ENCODE peak calls at places on chromosomes 1 and 21, in eight cellular contexts. I is body of pancreas; A is effector memory CD4-positive, alpha-beta T cell; M is prostate gland; V is tibial artery; B is CD8-positive, alpha-beta T cell; S is suprapubic skin; H is ovary. X is an unnamed sample.

GRCh38 chr1:46477153-46477929 is 12.3 kb upstream of the DMBX1 start:
- DNase-seq in S (peak; percentile 88), B (peak; percentile 59), V (peak; percentile 67), I (peak; percentile 85), A (peak; percentile 57), M (peak; percentile 69), H (peak; percentile 52), X (peak; percentile 73)

GRCh38 chr1:44044071-44044801 is 13.0 kb upstream of the SLC6A9 start:
- DNase-seq in M (no peak), A (no peak), H (no peak), B (no peak), I (no peak), S (peak; percentile 18), V (no peak), X (no peak)

GRCh38 chr1:220699044-220699443 is 8.9 kb downstream of the C1orf115 start:
- DNase-seq in I (peak; percentile 46), M (no peak), H (no peak), V (no peak), A (no peak), B (no peak), S (no peak), X (no peak)

GRCh38 chr1:156123356-156124196 is 9.1 kb downstream of the LMNA start:
- DNase-seq in I (peak; percentile 95), H (peak; percentile 96), S (peak; percentile 98), A (no peak), V (peak; percentile 99), B (peak; percentile 57), M (peak; percentile 95), X (peak; percentile 98)

GRCh38 chr1:230091473-230092231 is 24.6 kb downstream of the GALNT2 start:
- DNase-seq in B (no peak), H (no peak), S (no peak), M (no peak), A (no peak), I (no peak), V (no peak), X (no peak)

GRCh38 chr1:147210987-147211386 is 14.2 kb downstream of the FMO5 start:
- DNase-seq in A (no peak), S (no peak), B (no peak), V (no peak), I (no peak), M (no peak), H (no peak), X (no peak)

GRCh38 chr1:248229360-248229908 is 1.8 kb upstream of the OR2M4 start:
- DNase-seq in A (no peak), H (no peak), S (no peak), I (no peak), B (no peak), V (no peak), M (no peak), X (no peak)

GRCh38 chr21:17611414-17612022 is 1.2 kb downstream of the BTG3 start:
- DNase-seq in V (peak; percentile 82), M (peak; percentile 81), H (peak; percentile 80), S (peak; percentile 91), B (peak; percentile 62), I (peak; percentile 86), A (peak; percentile 77), X (peak; percentile 80)

GRCh38 chr1:44220001-44220751 is 6.9 kb downstream of the DMAP1 start:
- DNase-seq in V (no peak), S (no peak), A (no peak), H (no peak), I (no peak), M (no peak), B (no peak), X (no peak)

GRCh38 chr1:225878282-225878681 is 3.9 kb downstream of the TMEM63A start:
- DNase-seq in M (no peak), A (no peak), H (no peak), I (no peak), S (no peak), B (no peak), V (no peak), X (no peak)

GRCh38 chr1:203871114-203871875 is 9.9 kb downstream of the SNRPE start:
- DNase-seq in V (no peak), H (no peak), A (no peak), S (no peak), M (peak; percentile 60), B (no peak), I (peak; percentile 40), X (peak; percentile 24)

GRCh38 chr1:168803696-168804510 is 74.9 kb upstream of the DPT start:
- DNase-seq in A (no peak), V (no peak), I (peak; percentile 26), B (no peak), S (no peak), M (peak; percentile 5), H (no peak), X (no peak)

GRCh38 chr1:12616709-12617373 is 1.2 kb downstream of the DHRS3 start:
- DNase-seq in M (no peak), B (no peak), A (no peak), I (peak; percentile 58), H (no peak), S (no peak), V (no peak), X (peak; percentile 63)

GRCh38 chr21:26140185-26140584 is 30.4 kb downstream of the APP start:
- DNase-seq in A (no peak), H (no peak), B (no peak), M (no peak), V (peak; percentile 60), I (no peak), S (no peak), X (no peak)

GRCh38 chr1:91830242-91831131 is 55.5 kb downstream of the TGFBR3 start:
- DNase-seq in S (no peak), I (peak; percentile 90), V (peak; percentile 52), A (no peak), B (no peak), M (no peak), H (peak; percentile 80), X (peak; percentile 87)

GRCh38 chr1:41537788-41538351 is 53.4 kb upstream of the EDN2 start:
- DNase-seq in B (no peak), H (peak; percentile 76), V (peak; percentile 77), I (peak; percentile 70), A (no peak), M (no peak), S (peak; percentile 47), X (peak; percentile 93)

GRCh38 chr1:8303876-8304275 is 14.0 kb upstream of the SLC45A1 start:
- DNase-seq in I (no peak), A (no peak), V (no peak), S (no peak), M (no peak), H (no peak), B (no peak), X (no peak)

GRCh38 chr1:222777463-222777862 is 37.4 kb upstream of the DISP1 start:
- DNase-seq in A (no peak), S (no peak), V (no peak), B (no peak), M (no peak), H (no peak), I (no peak), X (no peak)

GRCh38 chr1:162065016-162065415 is 4.5 kb upstream of the NOS1AP start:
- DNase-seq in V (no peak), S (no peak), B (no peak), M (no peak), H (no peak), I (no peak), A (no peak), X (no peak)

GRCh38 chr1:107669996-107670395 is 295.0 kb downstream of the VAV3 start:
- DNase-seq in A (no peak), H (peak; percentile 17), V (peak; percentile 22), M (peak; percentile 60), I (peak; percentile 57), S (no peak), B (no peak), X (peak; percentile 92)

GRCh38 chr1:154534263-154534844 is 24.1 kb downstream of the UBE2Q1 start:
- DNase-seq in B (no peak), H (no peak), M (peak; percentile 32), I (peak; percentile 74), V (no peak), A (no peak), S (no peak), X (peak; percentile 45)

DNA sequence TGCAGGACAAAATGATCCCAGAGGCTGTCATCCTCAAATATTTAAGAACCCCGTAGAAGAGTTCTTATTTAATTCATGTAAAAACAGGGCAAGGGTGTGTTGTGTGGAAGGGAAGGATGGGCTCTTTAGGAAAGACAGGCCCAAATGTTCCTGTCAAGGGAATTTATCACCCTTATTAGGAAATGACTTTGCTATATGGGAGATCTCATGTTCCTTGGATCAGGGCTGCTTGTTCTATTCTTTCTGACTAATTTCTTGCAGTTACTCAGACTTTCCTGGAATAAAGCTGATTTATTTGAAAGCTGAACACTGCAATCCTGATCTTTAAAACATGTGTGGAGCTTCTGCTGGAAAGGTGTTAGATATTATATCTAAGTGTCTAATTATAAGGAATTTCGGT is 72.8 kb downstream of the SELENOF start:
- DNase-seq in H (no peak), M (no peak), I (no peak), S (no peak), A (no peak), V (no peak), B (no peak), X (no peak)
- H3K27ac ChIP-seq in H (no peak overlapping the region), M (no peak overlapping the region), I (no peak overlapping the region), S (peak overlapping the region; percentile 69), A (no peak overlapping the region), V (no peak overlapping the region), B (no peak overlapping the region), X (no peak overlapping the region)

DNA sequence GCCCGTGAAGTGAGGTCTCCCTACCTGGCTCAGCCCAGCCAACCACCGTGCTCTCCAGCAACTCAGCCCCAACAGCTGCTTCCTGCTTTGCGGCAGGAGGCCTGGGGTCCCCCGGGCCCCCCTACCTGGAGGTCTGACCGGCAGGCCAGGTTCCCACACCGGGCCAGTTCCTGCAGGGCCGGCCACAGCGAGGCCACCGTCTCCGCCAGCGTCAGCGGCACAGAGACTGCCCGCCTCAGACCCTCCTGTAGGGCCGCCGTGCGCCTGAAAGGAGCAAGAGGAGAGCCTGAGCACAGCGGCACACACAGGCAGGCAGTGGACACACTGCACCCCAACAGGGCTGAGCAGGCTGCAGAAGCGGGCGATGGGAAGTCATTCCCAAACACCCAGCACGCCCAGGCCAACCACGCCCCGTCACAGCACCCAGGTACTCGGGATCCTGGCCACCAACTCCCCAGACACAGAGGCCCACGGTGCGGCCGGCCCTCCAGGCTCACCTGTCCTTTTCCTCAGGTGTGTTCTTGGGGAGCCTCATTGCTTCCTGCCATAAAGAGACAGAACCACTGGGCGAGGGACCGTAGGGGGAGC is 16.9 kb downstream of the FTCD start:
- DNase-seq in A (no peak), M (no peak), B (no peak), H (no peak), I (no peak), V (no peak), S (no peak), X (no peak)
- H3K4me1 ChIP-seq in A (no peaks in the 10 kb centered on the region), M (no peaks in the 10 kb centered on the region), B (no peaks in the 10 kb centered on the region), H (peaks cover 4% of the 10 kb centered on the region), I (peaks cover under 1% of the 10 kb centered on the region), V (no peaks in the 10 kb centered on the region), S (peaks cover 3% of the 10 kb centered on the region), X (no peaks in the 10 kb centered on the region)

GRCh38 chr1:197989058-197989457 is 71.9 kb downstream of the LHX9 start:
- DNase-seq in S (no peak), H (no peak), I (no peak), M (no peak), V (no peak), B (no peak), A (no peak), X (no peak)
- H3K4me3 ChIP-seq in S (no peak overlapping the region), H (no peak overlapping the region), I (no peak overlapping the region), M (no peak overlapping the region), V (no peak overlapping the region), B (no peak overlapping the region), A (no peak overlapping the region), X (no peak overlapping the region)

DNA sequence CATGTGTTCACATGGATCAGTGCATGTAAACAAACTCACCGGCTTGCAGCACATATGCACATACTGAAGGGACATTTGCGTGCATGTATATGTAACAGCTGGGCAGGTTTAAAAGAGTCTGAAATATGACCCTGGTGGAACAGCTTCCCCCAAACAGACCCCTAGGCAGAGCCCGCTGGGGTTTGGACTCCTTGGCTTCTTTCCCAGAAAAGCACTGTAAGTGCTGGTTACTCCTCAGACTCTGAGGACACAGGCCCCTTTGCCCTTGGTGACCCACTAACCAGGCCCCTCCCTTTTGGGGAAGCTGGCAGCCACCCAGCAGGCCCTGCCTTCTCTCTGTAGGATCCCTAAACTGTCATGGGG is 117.7 kb downstream of the NAV1 start:
- DNase-seq in B (no peak), I (peak; percentile 20), V (no peak), H (peak; percentile 37), A (no peak), M (no peak), S (no peak), X (peak; percentile 66)
- H3K27ac ChIP-seq in B (no peak overlapping the region), I (no peak overlapping the region), V (no peak overlapping the region), H (no peak overlapping the region), A (no peak overlapping the region), M (no peak overlapping the region), S (no peak overlapping the region), X (peak overlapping the region; percentile 63)